ENCODE peak calls at places on chromosomes 1 and 21, in four cellular contexts. One of them, this sample, is unnamed. For H3K27me3 and H3K36me3, the result is how much of the 10 kb centered on the place peaks cover.

GRCh38 chr21:41611966-41612606 is 104.1 kb upstream of the TMPRSS2 start:
- DNase-seq in sigmoid colon: peak
- DNase-seq in esophagus squamous epithelium: no peak
- DNase-seq in body of pancreas: peak
- DNase-seq in this sample: peak

GRCh38 chr1:118960026-118960561 is 28.0 kb downstream of the TBX15 start:
- DNase-seq in esophagus squamous epithelium: no peak
- DNase-seq in body of pancreas: no peak
- DNase-seq in sigmoid colon: no peak
- DNase-seq in this sample: no peak

GRCh38 chr1:97091263-97091662 is 369.7 kb downstream of the PTBP2 start:
- DNase-seq in sigmoid colon: no peak
- DNase-seq in esophagus squamous epithelium: no peak
- DNase-seq in body of pancreas: no peak
- DNase-seq in this sample: no peak

GRCh38 chr1:163875214-163875926 is 553.6 kb downstream of the NUF2 start:
- DNase-seq in sigmoid colon: peak
- DNase-seq in esophagus squamous epithelium: no peak
- DNase-seq in body of pancreas: peak
- DNase-seq in this sample: no peak

GRCh38 chr1:237042892-237043576 is 1.1 kb downstream of the RYR2 start:
- DNase-seq in esophagus squamous epithelium: no peak
- DNase-seq in body of pancreas: no peak
- DNase-seq in sigmoid colon: no peak
- DNase-seq in this sample: peak

GRCh38 chr1:157313240-157313807 is 175.1 kb upstream of the ETV3 start:
- DNase-seq in sigmoid colon: no peak
- DNase-seq in esophagus squamous epithelium: no peak
- DNase-seq in body of pancreas: peak
- DNase-seq in this sample: no peak

GRCh38 chr1:77543822-77544448 is 138.5 kb downstream of the ZZZ3 start:
- DNase-seq in sigmoid colon: no peak
- DNase-seq in esophagus squamous epithelium: no peak
- DNase-seq in body of pancreas: no peak
- DNase-seq in this sample: no peak

GRCh38 chr1:5885471-5886139 is 106.6 kb downstream of the NPHP4 start:
- DNase-seq in sigmoid colon: no peak
- DNase-seq in esophagus squamous epithelium: no peak
- DNase-seq in body of pancreas: no peak
- DNase-seq in this sample: no peak

GRCh38 chr1:41381691-41382530 is 20.7 kb downstream of the FOXO6 start:
- DNase-seq in sigmoid colon: peak
- DNase-seq in body of pancreas: peak
- DNase-seq in esophagus squamous epithelium: no peak
- DNase-seq in this sample: peak

GRCh38 chr1:11898831-11899467 is 27.3 kb downstream of the KIAA2013 start:
- DNase-seq in body of pancreas: no peak
- DNase-seq in esophagus squamous epithelium: no peak
- DNase-seq in sigmoid colon: no peak
- DNase-seq in this sample: peak

GRCh38 chr1:32426489-32427255 is 32.4 kb upstream of the BSDC1 start:
- DNase-seq in body of pancreas: peak
- DNase-seq in esophagus squamous epithelium: no peak
- DNase-seq in sigmoid colon: no peak
- DNase-seq in this sample: peak

GRCh38 chr1:184929711-184930202 is 44.6 kb downstream of the NIBAN1 start:
- DNase-seq in body of pancreas: peak
- DNase-seq in esophagus squamous epithelium: no peak
- DNase-seq in sigmoid colon: no peak
- DNase-seq in this sample: no peak

GRCh38 chr1:205456383-205456867 is 580 bp upstream of the BLACAT1 start:
- DNase-seq in sigmoid colon: no peak
- DNase-seq in esophagus squamous epithelium: no peak
- DNase-seq in body of pancreas: no peak
- DNase-seq in this sample: peak

GRCh38 chr1:218284917-218285635 is at the start of gene RRP15:
- DNase-seq in sigmoid colon: peak
- DNase-seq in body of pancreas: peak
- DNase-seq in esophagus squamous epithelium: peak
- DNase-seq in this sample: peak

GRCh38 chr1:205976708-205977107 is 26.5 kb downstream of the RAB7B start:
- DNase-seq in sigmoid colon: peak
- DNase-seq in body of pancreas: peak
- DNase-seq in esophagus squamous epithelium: no peak
- DNase-seq in this sample: no peak

GRCh38 chr1:198106007-198106406 is 50.8 kb upstream of the NEK7 start:
- DNase-seq in esophagus squamous epithelium: no peak
- DNase-seq in sigmoid colon: no peak
- DNase-seq in body of pancreas: no peak
- DNase-seq in this sample: no peak

GRCh38 chr1:232589809-232590741 is 39.9 kb downstream of the SIPA1L2 start:
- DNase-seq in esophagus squamous epithelium: no peak
- DNase-seq in sigmoid colon: no peak
- DNase-seq in body of pancreas: no peak
- DNase-seq in this sample: no peak

GRCh38 chr1:47938556-47938955 is 58.6 kb downstream of the TRABD2B start:
- DNase-seq in body of pancreas: no peak
- DNase-seq in sigmoid colon: no peak
- DNase-seq in esophagus squamous epithelium: no peak
- DNase-seq in this sample: no peak

GRCh38 chr1:41783189-41783639 is 135.5 kb downstream of the HIVEP3 start:
- DNase-seq in esophagus squamous epithelium: no peak
- DNase-seq in sigmoid colon: no peak
- DNase-seq in body of pancreas: no peak
- DNase-seq in this sample: no peak

GRCh38 chr1:111221276-111221632 is 6.3 kb upstream of the CHI3L2 start:
- DNase-seq in sigmoid colon: no peak
- DNase-seq in body of pancreas: no peak
- DNase-seq in esophagus squamous epithelium: no peak
- DNase-seq in this sample: no peak

GRCh38 chr1:109391161-109391556 is 6.6 kb downstream of the SORT1 start:
- DNase-seq in esophagus squamous epithelium: no peak
- DNase-seq in sigmoid colon: no peak
- DNase-seq in body of pancreas: no peak
- DNase-seq in this sample: no peak

GRCh38 chr1:10573446-10573845 is 98.7 kb downstream of the PEX14 start:
- DNase-seq in body of pancreas: no peak
- DNase-seq in esophagus squamous epithelium: no peak
- DNase-seq in sigmoid colon: no peak
- DNase-seq in this sample: no peak

GRCh38 chr21:38591138-38591537 is 92.9 kb upstream of the ERG start:
- DNase-seq in esophagus squamous epithelium: no peak
- DNase-seq in sigmoid colon: no peak
- DNase-seq in body of pancreas: no peak
- DNase-seq in this sample: no peak

GRCh38 chr1:116168277-116169032 is 57.3 kb downstream of the MAB21L3 start:
- DNase-seq in esophagus squamous epithelium: peak
- DNase-seq in sigmoid colon: peak
- DNase-seq in body of pancreas: peak
- DNase-seq in this sample: peak

GRCh38 chr1:152777510-152778137 is 2.7 kb downstream of the LCE1F start:
- DNase-seq in esophagus squamous epithelium: no peak
- DNase-seq in sigmoid colon: no peak
- DNase-seq in body of pancreas: peak
- DNase-seq in this sample: peak

GRCh38 chr1:244919320-244920282 is 55.3 kb upstream of the HNRNPU start:
- DNase-seq in body of pancreas: no peak
- DNase-seq in sigmoid colon: no peak
- DNase-seq in esophagus squamous epithelium: no peak
- DNase-seq in this sample: no peak

GRCh38 chr1:92425617-92426016 is 61.1 kb downstream of the GFI1 start:
- DNase-seq in body of pancreas: no peak
- DNase-seq in esophagus squamous epithelium: no peak
- DNase-seq in sigmoid colon: no peak
- DNase-seq in this sample: peak

GRCh38 chr1:182617075-182617429 is 12.9 kb upstream of the RGS16 start:
- DNase-seq in body of pancreas: no peak
- DNase-seq in sigmoid colon: no peak
- DNase-seq in esophagus squamous epithelium: no peak
- DNase-seq in this sample: no peak

GRCh38 chr1:231778009-231778719 is 151.6 kb downstream of the DISC1 start:
- DNase-seq in sigmoid colon: no peak
- DNase-seq in body of pancreas: peak
- DNase-seq in esophagus squamous epithelium: no peak
- DNase-seq in this sample: no peak

GRCh38 chr1:28737245-28738137 is 751 bp downstream of the YTHDF2 start:
- DNase-seq in body of pancreas: peak
- DNase-seq in esophagus squamous epithelium: no peak
- DNase-seq in sigmoid colon: peak
- DNase-seq in this sample: peak

GRCh38 chr1:27117733-27118439 is 37.0 kb downstream of the SLC9A1 start:
- DNase-seq in body of pancreas: no peak
- DNase-seq in sigmoid colon: no peak
- DNase-seq in esophagus squamous epithelium: no peak
- DNase-seq in this sample: no peak

GRCh38 chr1:179939941-179940340 is 14.7 kb upstream of the CEP350 start:
- DNase-seq in sigmoid colon: no peak
- DNase-seq in body of pancreas: no peak
- DNase-seq in esophagus squamous epithelium: no peak
- DNase-seq in this sample: no peak

GRCh38 chr1:213987422-213987875 is 324 bp upstream of the PROX1 start:
- DNase-seq in sigmoid colon: peak
- DNase-seq in esophagus squamous epithelium: no peak
- DNase-seq in body of pancreas: no peak
- DNase-seq in this sample: peak

GRCh38 chr1:213989071-213989739 is 1.4 kb downstream of the PROX1 start:
- DNase-seq in body of pancreas: peak
- DNase-seq in sigmoid colon: no peak
- DNase-seq in esophagus squamous epithelium: no peak
- DNase-seq in this sample: peak

GRCh38 chr1:213987876-213988638 is at the start of gene PROX1:
- DNase-seq in esophagus squamous epithelium: no peak
- DNase-seq in sigmoid colon: peak
- DNase-seq in body of pancreas: peak
- DNase-seq in this sample: peak

GRCh38 chr1:213988639-213989070 is 882 bp downstream of the PROX1 start:
- DNase-seq in sigmoid colon: no peak
- DNase-seq in esophagus squamous epithelium: no peak
- DNase-seq in body of pancreas: peak
- DNase-seq in this sample: no peak

GRCh38 chr1:213989740-213990472 is 2.1 kb downstream of the PROX1 start:
- DNase-seq in body of pancreas: peak
- DNase-seq in esophagus squamous epithelium: no peak
- DNase-seq in sigmoid colon: peak
- DNase-seq in this sample: no peak
- H3K4me3 ChIP-seq in body of pancreas: peak
- H3K4me3 ChIP-seq in esophagus squamous epithelium: no peak
- H3K4me3 ChIP-seq in sigmoid colon: peak
- H3K4me3 ChIP-seq in this sample: peak

GRCh38 chr1:24318988-24319863 is at the start of gene GRHL3:
- DNase-seq in body of pancreas: peak
- DNase-seq in sigmoid colon: no peak
- DNase-seq in esophagus squamous epithelium: no peak
- DNase-seq in this sample: peak

GRCh38 chr1:24315391-24315790 is 3.8 kb upstream of the GRHL3 start:
- DNase-seq in body of pancreas: no peak
- DNase-seq in sigmoid colon: no peak
- DNase-seq in esophagus squamous epithelium: no peak
- DNase-seq in this sample: no peak

GRCh38 chr1:24316659-24317058 is 2.5 kb upstream of the GRHL3 start:
- DNase-seq in body of pancreas: no peak
- DNase-seq in esophagus squamous epithelium: no peak
- DNase-seq in sigmoid colon: no peak
- DNase-seq in this sample: peak

GRCh38 chr1:24318238-24318987 is 744 bp upstream of the GRHL3 start:
- DNase-seq in sigmoid colon: no peak
- DNase-seq in body of pancreas: peak
- DNase-seq in esophagus squamous epithelium: no peak
- DNase-seq in this sample: no peak

DNA sequence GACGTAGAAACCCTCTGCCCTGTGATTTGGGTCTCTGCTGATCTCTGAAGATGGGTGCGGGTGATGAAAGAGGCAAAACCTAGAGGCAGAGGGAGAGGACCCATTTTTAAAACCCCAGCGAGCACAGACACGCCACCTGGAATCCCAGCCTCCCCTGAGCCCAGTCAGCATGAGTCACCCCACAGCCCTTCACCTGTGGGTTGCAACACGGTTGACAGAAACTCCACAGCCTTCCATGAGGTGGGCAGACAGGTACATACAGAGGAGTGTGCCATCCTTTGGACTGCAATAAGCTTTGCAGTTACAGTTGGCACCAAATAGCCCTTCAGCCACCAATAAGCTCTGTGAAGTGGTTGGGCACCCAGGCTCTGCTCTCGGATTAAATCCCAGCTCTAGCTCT is 2.1 kb upstream of the GRHL3 start:
- DNase-seq in sigmoid colon: no peak
- DNase-seq in body of pancreas: no peak
- DNase-seq in esophagus squamous epithelium: no peak
- DNase-seq in this sample: no peak
- H3K27me3 ChIP-seq in sigmoid colon: under half
- H3K27me3 ChIP-seq in body of pancreas: under half
- H3K27me3 ChIP-seq in esophagus squamous epithelium: under half
- H3K27me3 ChIP-seq in this sample: under half

DNA sequence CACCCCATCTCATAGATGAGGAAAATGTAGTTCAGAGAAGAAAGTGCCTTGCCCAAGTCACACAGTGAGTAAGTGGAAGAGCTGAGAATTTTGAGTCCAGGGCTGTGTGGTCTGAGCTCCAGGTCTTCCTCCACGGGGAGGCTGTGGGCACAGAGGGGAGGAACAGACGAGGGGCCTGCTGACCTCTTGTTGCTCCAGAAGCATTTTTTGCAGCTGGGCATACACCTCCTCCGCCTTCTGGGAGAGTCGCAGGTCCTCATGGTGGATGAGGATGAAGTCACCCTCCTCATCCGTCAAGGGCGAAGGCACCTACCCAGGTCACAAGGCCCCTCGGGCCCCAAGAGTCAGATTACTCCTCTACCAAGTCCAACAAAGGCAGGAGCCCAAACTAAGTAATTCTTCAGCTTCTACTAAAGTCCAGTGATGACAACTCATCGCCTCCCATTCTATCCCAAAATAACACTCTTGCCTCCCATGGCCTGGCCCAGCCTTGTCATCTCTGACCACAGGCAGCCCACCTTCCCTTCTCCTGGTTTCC is 9.1 kb downstream of the CC2D1B start:
- DNase-seq in sigmoid colon: no peak
- DNase-seq in body of pancreas: no peak
- DNase-seq in esophagus squamous epithelium: no peak
- DNase-seq in this sample: peak
- H3K36me3 ChIP-seq in sigmoid colon: half or more
- H3K36me3 ChIP-seq in body of pancreas: half or more
- H3K36me3 ChIP-seq in esophagus squamous epithelium: half or more
- H3K36me3 ChIP-seq in this sample: half or more

GRCh38 chr1:202155478-202156021 is 4.9 kb downstream of the PTPN7 start:
- DNase-seq in sigmoid colon: no peak
- DNase-seq in esophagus squamous epithelium: no peak
- DNase-seq in body of pancreas: peak
- DNase-seq in this sample: no peak

GRCh38 chr1:202159534-202160371 is 649 bp downstream of the PTPN7 start:
- DNase-seq in body of pancreas: no peak
- DNase-seq in esophagus squamous epithelium: no peak
- DNase-seq in sigmoid colon: no peak
- DNase-seq in this sample: no peak

GRCh38 chr1:202158810-202159533 is 1.4 kb downstream of the PTPN7 start:
- DNase-seq in esophagus squamous epithelium: no peak
- DNase-seq in sigmoid colon: no peak
- DNase-seq in body of pancreas: no peak
- DNase-seq in this sample: no peak

GRCh38 chr1:202156590-202156989 is 3.8 kb downstream of the PTPN7 start:
- DNase-seq in sigmoid colon: no peak
- DNase-seq in esophagus squamous epithelium: no peak
- DNase-seq in body of pancreas: no peak
- DNase-seq in this sample: no peak

GRCh38 chr1:202157945-202158344 is 2.5 kb downstream of the PTPN7 start:
- DNase-seq in esophagus squamous epithelium: no peak
- DNase-seq in sigmoid colon: no peak
- DNase-seq in body of pancreas: no peak
- DNase-seq in this sample: no peak
- H3K4me3 ChIP-seq in esophagus squamous epithelium: no peak
- H3K4me3 ChIP-seq in sigmoid colon: no peak
- H3K4me3 ChIP-seq in body of pancreas: no peak
- H3K4me3 ChIP-seq in this sample: no peak

This sample was measured in H7.